ENCODE peak calls at places on chromosomes 6 and 20, in seven cellular contexts. S is Peyer's patch, O is lung, Q is aorta, N is SK-N-SH, Z is left ventricle myocardium inferior, A is RWPE1. L is an unnamed sample.

GRCh38 chr6:42720739-42721138 is 1.7 kb downstream of the PRPH2 start:
- DNase-seq in S (no peak), O (no peak), Q (no peak), N (no peak), Z (no peak), A (peak), L (no peak)

GRCh38 chr6:119129148-119129967 is 50.9 kb upstream of the FAM184A start:
- DNase-seq in S (no peak), O (no peak), Q (no peak), N (peak), Z (no peak), A (peak), L (no peak)

GRCh38 chr6:156280131-156280530 is 497.0 kb upstream of the ARID1B start:
- DNase-seq in S (no peak), O (no peak), Q (no peak), N (peak), Z (no peak), A (no peak), L (no peak)

GRCh38 chr6:77217896-77218295 is 245.4 kb downstream of the HTR1B start:
- DNase-seq in S (no peak), O (no peak), Q (no peak), N (no peak), Z (no peak), A (no peak), L (no peak)

GRCh38 chr6:14501914-14502313 is 384.3 kb downstream of the CD83 start:
- DNase-seq in S (no peak), O (no peak), Q (no peak), N (no peak), Z (no peak), A (no peak), L (no peak)

GRCh38 chr6:57224769-57225515 is 2.8 kb upstream of the RAB23 start:
- DNase-seq in S (no peak), O (no peak), Q (no peak), N (no peak), Z (no peak), A (no peak), L (no peak)

GRCh38 chr6:33926451-33926850 is 122.6 kb upstream of the MLN start:
- DNase-seq in S (no peak), O (no peak), Q (no peak), N (peak), Z (no peak), A (peak), L (no peak)

GRCh38 chr6:8655670-8656454 is 220.5 kb upstream of the SLC35B3 start:
- DNase-seq in S (no peak), O (no peak), Q (no peak), N (no peak), Z (no peak), A (no peak), L (no peak)

GRCh38 chr6:157068691-157069228 is 254.6 kb downstream of the TMEM242 start:
- DNase-seq in S (no peak), O (no peak), Q (no peak), N (no peak), Z (no peak), A (peak), L (no peak)

GRCh38 chr6:56491606-56492328 is 150.9 kb downstream of the DST start:
- DNase-seq in S (no peak), O (no peak), Q (peak), N (no peak), Z (peak), A (no peak), L (no peak)

GRCh38 chr6:169296170-169296569 is 42.5 kb upstream of the THBS2 start:
- DNase-seq in S (no peak), O (no peak), Q (no peak), N (no peak), Z (no peak), A (peak), L (peak)

GRCh38 chr6:164151762-164152161 is 737.2 kb downstream of the QKI start:
- DNase-seq in S (no peak), O (no peak), Q (no peak), N (no peak), Z (no peak), A (no peak), L (no peak)

GRCh38 chr6:12661690-12662089 is 54.9 kb upstream of the PHACTR1 start:
- DNase-seq in S (no peak), O (no peak), Q (no peak), N (no peak), Z (no peak), A (no peak), L (no peak)

GRCh38 chr20:38730989-38731737 is 6.9 kb downstream of the SLC32A1 start:
- DNase-seq in S (peak), O (peak), Q (peak), N (peak), Z (peak), A (peak), L (no peak)

GRCh38 chr6:100453701-100454521 is 10.8 kb downstream of the SIM1 start:
- DNase-seq in S (no peak), O (no peak), Q (no peak), N (no peak), Z (no peak), A (no peak), L (no peak)

GRCh38 chr6:118387921-118388701 is 160.0 kb upstream of the PLN start:
- DNase-seq in S (no peak), O (no peak), Q (no peak), N (no peak), Z (no peak), A (peak), L (peak)

GRCh38 chr20:58523916-58524315 is 8.7 kb upstream of the APCDD1L start:
- DNase-seq in S (no peak), O (no peak), Q (no peak), N (no peak), Z (no peak), A (no peak), L (no peak)

GRCh38 chr6:130494745-130495144 is 128.9 kb downstream of the TMEM200A start:
- DNase-seq in S (no peak), O (no peak), Q (no peak), N (no peak), Z (no peak), A (no peak), L (no peak)

GRCh38 chr20:50449789-50450492 is 60.2 kb upstream of the PTPN1 start:
- DNase-seq in S (no peak), O (no peak), Q (peak), N (no peak), Z (no peak), A (no peak), L (no peak)

DNA sequence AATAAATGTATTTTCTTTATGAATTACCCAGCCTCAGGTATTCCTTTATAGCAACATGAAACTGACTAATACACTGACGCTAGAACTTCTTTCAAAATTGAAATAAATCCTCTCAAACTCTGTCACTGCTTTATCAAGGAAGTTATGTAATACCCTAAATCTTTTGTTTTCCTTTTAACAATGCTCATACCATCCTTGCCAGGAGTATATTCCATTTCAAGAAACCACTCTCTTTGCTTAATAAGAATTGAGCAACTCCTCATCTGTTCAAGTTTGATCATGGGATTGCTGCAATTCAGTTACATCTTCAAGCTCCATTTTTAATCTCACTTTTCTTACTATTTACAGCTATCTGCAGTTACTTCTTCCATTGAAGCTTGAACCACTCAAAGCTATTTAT is 707.6 kb upstream of the MARCKS start:
- DNase-seq in S (no peak), O (no peak), Q (no peak), N (no peak), Z (no peak), A (no peak), L (no peak)
- H3K27ac ChIP-seq in S (no peak), O (no peak), Q (no peak), N (no peak), Z (no peak), A (no peak), L (no peak)

DNA sequence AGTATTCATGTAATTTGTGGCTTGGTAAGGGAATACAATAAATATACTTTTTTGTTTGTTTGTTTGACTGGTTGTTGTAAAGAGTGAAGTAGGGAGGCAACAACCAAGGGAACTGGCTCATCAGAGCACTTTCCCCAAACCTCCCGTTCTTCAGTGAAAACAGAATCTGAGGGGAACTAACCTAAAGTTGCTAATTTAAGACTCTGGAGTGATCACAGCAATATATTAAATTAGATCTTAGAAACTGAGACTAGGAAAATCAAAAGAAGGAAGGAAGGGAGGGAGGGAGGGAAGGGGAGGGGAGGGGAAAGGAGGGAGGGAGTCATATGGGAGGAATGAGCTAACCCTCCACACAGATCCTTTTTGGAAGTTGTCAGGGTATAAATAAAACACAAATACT is 144.9 kb downstream of the SYNDIG1 start:
- DNase-seq in S (no peak), O (no peak), Q (no peak), N (no peak), Z (no peak), A (no peak), L (no peak)
- H3K27ac ChIP-seq in S (no peak), O (no peak), Q (no peak), N (no peak), Z (no peak), A (no peak), L (no peak)

DNA sequence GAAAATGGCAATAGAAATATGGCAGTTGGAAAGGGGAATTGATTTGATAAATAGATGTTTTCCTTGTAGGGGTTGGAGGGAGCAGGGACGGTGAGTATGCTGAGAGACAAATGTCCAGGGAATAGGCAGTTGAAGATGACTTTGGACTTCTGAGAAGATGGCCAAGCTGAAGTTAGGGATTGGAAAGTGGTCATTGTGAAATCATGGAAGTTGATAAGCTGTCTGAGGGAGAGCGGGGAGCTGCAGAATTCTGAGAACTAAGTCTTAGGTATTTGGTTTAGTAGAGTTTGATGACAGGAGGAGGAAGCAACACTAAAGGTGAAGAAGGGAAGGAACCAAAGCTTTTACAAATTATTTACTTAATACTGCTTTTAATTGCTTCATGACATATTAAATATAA is 15.1 kb downstream of the NDUFAF5 start:
- DNase-seq in S (no peak), O (no peak), Q (no peak), N (no peak), Z (no peak), A (no peak), L (no peak)
- H3K27ac ChIP-seq in S (no peak), O (no peak), Q (peak), N (peak), Z (peak), A (peak), L (peak)

DNA sequence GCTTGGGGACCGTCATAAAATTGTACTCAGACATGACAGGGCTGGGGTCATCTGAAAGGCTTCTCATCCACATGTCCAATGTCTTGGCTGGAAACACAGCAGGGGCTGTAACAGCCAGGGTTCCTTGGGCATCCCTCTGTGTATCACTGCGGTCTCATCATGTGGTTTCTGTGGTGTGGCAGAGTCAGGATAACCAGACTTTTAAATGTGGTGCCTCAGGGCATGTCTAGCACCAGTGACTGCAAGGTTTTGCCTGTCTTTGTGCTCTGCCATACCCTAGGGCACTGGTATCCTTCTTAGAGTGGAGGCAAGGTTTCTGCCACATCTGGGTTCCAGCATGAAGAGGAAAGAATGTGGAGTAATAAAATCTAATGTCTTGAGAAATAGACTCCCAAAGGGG is 124.2 kb downstream of the PLEKHG1 start:
- DNase-seq in S (no peak), O (no peak), Q (no peak), N (no peak), Z (no peak), A (no peak), L (peak)
- H3K27ac ChIP-seq in S (no peak), O (no peak), Q (no peak), N (no peak), Z (no peak), A (no peak), L (no peak)

GRCh38 chr20:41643504-41643938 is 25.3 kb upstream of the CHD6 start:
- DNase-seq in S (peak), O (peak), Q (peak), N (no peak), Z (no peak), A (peak), L (peak)
- H3K27ac ChIP-seq in S (no peak), O (peak), Q (no peak), N (no peak), Z (no peak), A (peak), L (no peak)

L was measured in epithelial cell of prostate.